ENCODE peak calls at places on chromosomes 13 and 19, in four cellular contexts. H is WTC11, R is K562, B is HEK293T. J is an unnamed sample.

GRCh38 chr13:40604135-40604534 is 62.3 kb downstream of the FOXO1 start:
- DNase-seq in H (no peak), R (no peak), B (no peak), J (no peak)

GRCh38 chr19:51784922-51785690 is 9.9 kb upstream of the FPR3 start:
- DNase-seq in H (no peak), R (peak; percentile 51), B (no peak), J (no peak)

GRCh38 chr13:46951516-46951915 is 54.7 kb upstream of the HTR2A start:
- DNase-seq in H (no peak), R (no peak), B (no peak), J (no peak)

GRCh38 chr13:71979616-71980015 is 112.6 kb upstream of the DACH1 start:
- DNase-seq in H (peak; percentile 22), R (no peak), B (peak; percentile 55), J (peak; percentile 4)

GRCh38 chr13:33633701-33634525 is 184.0 kb upstream of the RFC3 start:
- DNase-seq in H (no peak), R (no peak), B (no peak), J (peak; percentile 39)

GRCh38 chr13:25916119-25916518 is 135.7 kb downstream of the SHISA2 start:
- DNase-seq in H (no peak), R (no peak), B (no peak), J (no peak)

GRCh38 chr19:3981736-3982681 is 3.3 kb downstream of the EEF2 start:
- DNase-seq in H (no peak), R (no peak), B (no peak), J (no peak)

GRCh38 chr19:7294571-7295212 is 478 bp upstream of the INSR start:
- DNase-seq in H (peak; percentile 53), R (peak; percentile 24), B (peak; percentile 40), J (peak; percentile 65)

GRCh38 chr19:11092181-11092538 is 2.9 kb downstream of the LDLR start:
- DNase-seq in H (no peak), R (no peak), B (no peak), J (peak; percentile 92)

GRCh38 chr19:8585894-8586750 is 8.9 kb upstream of the MYO1F start:
- DNase-seq in H (peak; percentile 99), R (peak; percentile 79), B (peak; percentile 74), J (peak; percentile 28)

GRCh38 chr19:29454109-29454508 is 71.7 kb upstream of the VSTM2B start:
- DNase-seq in H (no peak), R (no peak), B (no peak), J (no peak)

GRCh38 chr13:51623473-51623872 is 39.2 kb downstream of the WDFY2 start:
- DNase-seq in H (no peak), R (no peak), B (no peak), J (no peak)

GRCh38 chr13:74136089-74136658 is 2.0 kb upstream of the KLF12 start:
- DNase-seq in H (peak; percentile 35), R (no peak), B (peak; percentile 44), J (no peak)

GRCh38 chr19:11142528-11143171 is 12.9 kb downstream of the SPC24 start:
- DNase-seq in H (peak; percentile 40), R (peak; percentile 81), B (peak; percentile 17), J (peak; percentile 90)

GRCh38 chr19:29680447-29680846 is 15.2 kb downstream of the PLEKHF1 start:
- DNase-seq in H (no peak), R (no peak), B (no peak), J (no peak)

DNA sequence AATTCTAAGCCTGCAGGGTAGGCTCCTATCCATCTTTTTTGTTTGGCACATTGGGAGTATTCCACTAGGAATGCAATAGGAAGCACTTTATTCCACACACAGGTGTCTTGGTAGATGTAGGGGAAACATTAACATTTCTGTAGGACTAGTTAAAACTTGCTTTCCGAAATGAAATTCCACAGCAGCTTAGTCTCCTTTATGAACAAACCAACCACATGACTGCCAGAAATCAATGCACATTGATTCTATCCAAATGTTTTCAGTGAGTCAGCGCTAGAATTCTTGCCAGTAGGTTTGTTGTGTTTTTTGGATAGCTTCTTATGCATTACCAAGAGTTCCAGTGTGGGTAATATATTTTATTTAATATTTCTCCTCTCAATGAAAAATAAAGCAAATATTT is 207.9 kb upstream of the CSNK1A1L start:
- DNase-seq in H (no peak), R (no peak), B (no peak), J (no peak)
- TF ChIP-seq ELF4 in H (no peak), R (no peak), B (no peak), J (no peak)

DNA sequence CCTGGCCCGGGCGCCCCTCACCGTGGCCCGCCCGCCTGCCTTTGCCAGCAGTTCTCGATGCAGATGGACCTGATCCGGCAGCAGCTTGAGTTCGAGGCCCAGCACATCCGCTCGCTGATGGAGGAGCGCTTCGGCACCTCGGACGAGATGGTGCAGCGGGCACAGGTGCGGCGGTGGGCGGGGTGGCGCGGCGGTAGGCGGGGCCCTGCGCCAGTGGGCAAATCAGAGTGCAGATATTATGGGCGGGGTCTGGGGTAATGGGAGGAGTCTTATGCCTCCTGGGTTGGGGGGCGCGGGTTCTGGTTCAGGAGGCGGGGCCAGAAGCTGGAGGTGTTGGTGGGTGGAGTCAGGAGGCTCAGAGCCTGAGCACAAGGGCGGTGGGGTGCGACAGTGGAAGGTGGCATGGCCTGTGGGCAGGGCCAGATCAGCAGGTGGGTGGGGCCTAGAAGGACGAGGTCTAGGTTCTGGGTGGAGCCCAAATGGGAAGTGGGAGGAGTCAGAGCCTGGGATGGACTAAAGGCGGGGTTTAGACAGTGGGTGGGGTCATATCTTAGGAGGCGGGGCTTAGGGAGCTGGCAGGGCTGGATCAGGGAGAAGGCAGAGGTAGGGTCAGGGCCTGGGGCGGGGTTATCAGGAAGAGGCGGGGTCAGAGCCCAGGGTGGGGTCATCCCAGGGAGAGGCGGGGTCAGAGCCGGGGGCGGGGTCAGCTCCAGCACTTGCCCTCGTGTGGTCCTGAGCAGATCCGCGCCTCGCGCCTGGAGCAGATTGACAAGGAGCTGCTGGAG is 5.6 kb downstream of the APC2 start:
- DNase-seq in H (peak; percentile 99), R (peak; percentile 98), B (peak; percentile 96), J (peak; percentile 76)
- TF ChIP-seq ELF4 in H (no peak), R (no peak), B (no peak), J (no peak)

GRCh38 chr13:77492982-77493381 is 42.5 kb upstream of the SCEL start:
- DNase-seq in H (no peak), R (no peak), B (peak; percentile 55), J (peak; percentile 4)
- TF ChIP-seq ELF4 in H (no peak), R (no peak), B (no peak), J (no peak)

GRCh38 chr19:1986357-1987162 is 29.0 kb downstream of the BTBD2 start:
- DNase-seq in H (no peak), R (no peak), B (no peak), J (no peak)
- TF ChIP-seq ELF4 in H (no peak), R (no peak), B (no peak), J (no peak)

J was measured in HepG2.